ENCODE peak calls at places on chromosomes 11 and 22, in six cellular contexts. J, G, O, H, P and R are unnamed samples.

GRCh38 chr22:22789922-22790845 is 97.4 kb upstream of the IGLL5 start:
- DNase-seq in J (no peak), G (no peak), O (no peak), H (no peak), P (no peak), R (no peak)

GRCh38 chr11:79547256-79547655 is 106.4 kb upstream of the TENM4 start:
- DNase-seq in J (no peak), G (no peak), O (no peak), H (no peak), P (no peak), R (no peak)

GRCh38 chr11:76770642-76771445 is 12.3 kb upstream of the TSKU start:
- DNase-seq in J (peak), G (peak), O (no peak), H (peak), P (peak), R (peak)

GRCh38 chr11:27462543-27462942 is 10.0 kb downstream of the LGR4 start:
- DNase-seq in J (no peak), G (no peak), O (no peak), H (no peak), P (no peak), R (no peak)

GRCh38 chr11:13694115-13694514 is 25.6 kb downstream of the FAR1 start:
- DNase-seq in J (no peak), G (no peak), O (no peak), H (no peak), P (no peak), R (no peak)

GRCh38 chr22:40361100-40361499 is 9.3 kb upstream of the SGSM3 start:
- DNase-seq in J (no peak), G (no peak), O (no peak), H (no peak), P (no peak), R (no peak)

GRCh38 chr22:29071261-29072045 is 1.4 kb upstream of the KREMEN1 start:
- DNase-seq in J (peak), G (peak), O (no peak), H (no peak), P (peak), R (peak)

GRCh38 chr22:23829845-23830372 is 8.9 kb downstream of the DERL3 start:
- DNase-seq in J (peak), G (no peak), O (no peak), H (no peak), P (peak), R (no peak)

GRCh38 chr22:30602049-30602448 is 4.9 kb upstream of the TCN2 start:
- DNase-seq in J (no peak), G (no peak), O (no peak), H (no peak), P (no peak), R (no peak)

GRCh38 chr11:113464416-113464815 is 10.8 kb downstream of the DRD2 start:
- DNase-seq in J (no peak), G (no peak), O (no peak), H (no peak), P (no peak), R (no peak)

GRCh38 chr11:66845876-66846212 is 2.6 kb downstream of the RCE1 start:
- DNase-seq in J (peak), G (no peak), O (no peak), H (no peak), P (peak), R (no peak)

GRCh38 chr22:28783786-28784671 is 11.5 kb downstream of the CCDC117 start:
- DNase-seq in J (no peak), G (no peak), O (no peak), H (no peak), P (no peak), R (no peak)

GRCh38 chr11:8224161-8224591 is 39.5 kb downstream of the LMO1 start:
- DNase-seq in J (no peak), G (no peak), O (no peak), H (no peak), P (no peak), R (peak)

GRCh38 chr11:125465254-125465653 is 30.8 kb downstream of the FEZ1 start:
- DNase-seq in J (no peak), G (no peak), O (no peak), H (no peak), P (no peak), R (no peak)

GRCh38 chr11:36034572-36035331 is 90.9 kb downstream of the LDLRAD3 start:
- DNase-seq in J (no peak), G (no peak), O (no peak), H (no peak), P (no peak), R (no peak)

GRCh38 chr11:10454902-10455631 is at the start of gene AMPD3:
- DNase-seq in J (peak), G (no peak), O (peak), H (no peak), P (no peak), R (peak)

GRCh38 chr22:28180804-28181203 is 261.7 kb upstream of the PITPNB start:
- DNase-seq in J (no peak), G (no peak), O (no peak), H (no peak), P (no peak), R (no peak)

GRCh38 chr22:24432059-24432853 is 4.9 kb downstream of the ADORA2A start:
- DNase-seq in J (peak), G (peak), O (peak), H (no peak), P (peak), R (peak)

GRCh38 chr11:17734986-17735822 is 623 bp downstream of the KCNC1 start:
- DNase-seq in J (peak), G (peak), O (peak), H (peak), P (peak), R (peak)

GRCh38 chr11:7983832-7984590 is 3.1 kb upstream of the EIF3F start:
- DNase-seq in J (no peak), G (no peak), O (no peak), H (no peak), P (no peak), R (no peak)

GRCh38 chr11:33177676-33178336 is 16.5 kb upstream of the CSTF3 start:
- DNase-seq in J (no peak), G (no peak), O (no peak), H (no peak), P (no peak), R (no peak)

GRCh38 chr11:67278135-67278938 is 10.8 kb upstream of the ANKRD13D start:
- DNase-seq in J (peak), G (no peak), O (no peak), H (no peak), P (peak), R (no peak)

GRCh38 chr11:17805873-17806272 is 71.3 kb downstream of the KCNC1 start:
- DNase-seq in J (no peak), G (no peak), O (no peak), H (no peak), P (no peak), R (no peak)

GRCh38 chr11:1393038-1393710 is 3.4 kb downstream of the BRSK2 start:
- DNase-seq in J (no peak), G (no peak), O (no peak), H (no peak), P (no peak), R (no peak)

GRCh38 chr22:23226497-23226850 is 46.2 kb downstream of the BCR start:
- DNase-seq in J (no peak), G (no peak), O (no peak), H (no peak), P (no peak), R (no peak)

GRCh38 chr22:32308191-32308590 is 49.5 kb upstream of the RFPL3 start:
- DNase-seq in J (no peak), G (no peak), O (no peak), H (no peak), P (no peak), R (no peak)

GRCh38 chr11:100556781-100557180 is 130.3 kb upstream of the ARHGAP42 start:
- DNase-seq in J (no peak), G (no peak), O (no peak), H (no peak), P (no peak), R (no peak)

GRCh38 chr11:73889019-73889418 is 12.2 kb downstream of the PAAF1 start:
- DNase-seq in J (no peak), G (no peak), O (no peak), H (no peak), P (no peak), R (no peak)

GRCh38 chr22:49712195-49712791 is 115.4 kb downstream of the BRD1 start:
- DNase-seq in J (no peak), G (no peak), O (peak), H (no peak), P (no peak), R (no peak)

GRCh38 chr11:121899534-121899933 is 216.5 kb downstream of the BLID start:
- DNase-seq in J (no peak), G (no peak), O (no peak), H (no peak), P (no peak), R (no peak)

GRCh38 chr11:75174781-75175370 is 24.0 kb downstream of the SLCO2B1 start:
- DNase-seq in J (peak), G (peak), O (no peak), H (peak), P (no peak), R (no peak)

GRCh38 chr11:96781082-96781481 is 391.3 kb downstream of the JRKL start:
- DNase-seq in J (no peak), G (no peak), O (no peak), H (no peak), P (no peak), R (no peak)

GRCh38 chr11:123504401-123504800 is 74.3 kb downstream of the GRAMD1B start:
- DNase-seq in J (no peak), G (no peak), O (no peak), H (no peak), P (no peak), R (no peak)

GRCh38 chr11:20355221-20356219 is 8.0 kb upstream of the HTATIP2 start:
- DNase-seq in J (no peak), G (no peak), O (peak), H (no peak), P (no peak), R (peak)

GRCh38 chr11:16363709-16364108 is 7.4 kb upstream of the SOX6 start:
- DNase-seq in J (no peak), G (no peak), O (no peak), H (no peak), P (no peak), R (no peak)

DNA sequence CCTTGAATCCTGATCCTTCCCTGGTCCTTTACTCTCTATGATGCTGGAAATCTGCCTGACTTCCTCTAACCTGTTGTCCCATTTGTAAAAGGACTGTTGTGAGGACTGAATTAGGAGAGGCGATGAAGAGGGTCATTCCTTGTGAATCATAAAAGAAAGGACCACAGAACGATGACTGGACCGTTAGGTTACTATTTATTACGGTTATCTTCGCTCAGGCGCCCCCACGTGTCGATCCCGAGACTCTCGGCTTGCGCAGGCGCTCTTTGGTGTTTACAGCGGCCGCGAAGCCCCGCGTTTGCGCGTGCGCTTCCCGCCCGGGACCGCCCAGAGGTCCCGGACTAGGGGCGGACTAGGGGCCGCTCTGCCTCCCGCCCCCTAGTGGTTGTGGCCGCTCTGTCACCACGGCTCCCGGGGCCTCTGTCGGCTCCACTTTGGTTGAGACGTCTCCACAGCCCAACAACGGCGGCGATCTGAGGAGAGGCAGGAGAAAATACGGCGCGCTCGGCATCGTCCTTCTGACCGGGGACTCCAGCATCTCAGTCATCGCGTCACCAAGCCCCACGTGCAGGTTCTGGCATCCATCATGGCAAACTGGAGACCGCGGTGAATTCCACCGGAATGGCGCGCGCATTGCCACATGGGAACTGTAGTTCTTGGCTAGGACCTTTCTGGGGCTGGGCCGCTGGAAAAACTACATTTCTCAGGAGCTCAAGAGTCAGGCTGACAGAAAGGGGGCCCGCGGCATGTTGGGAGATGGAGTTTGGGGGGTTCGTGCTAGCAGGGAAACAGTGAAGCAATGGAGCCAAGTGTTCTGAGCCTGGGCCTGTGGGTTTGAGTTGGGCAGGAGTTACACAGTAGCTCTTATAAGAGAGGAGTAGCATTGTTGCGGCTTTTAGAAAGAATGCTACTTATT is at the start of gene STARD10:
- DNase-seq in J (peak), G (peak), O (peak), H (peak), P (peak), R (peak)
- TF ChIP-seq EP300 in J (no peak), G (peak), O (peak), H (peak), P (no peak), R (no peak)

GRCh38 chr11:85809881-85810280 is 1.1 kb downstream of the SYTL2 start:
- DNase-seq in J (no peak), G (no peak), O (peak), H (no peak), P (no peak), R (peak)

GRCh38 chr11:85809191-85809590 is 1.8 kb downstream of the SYTL2 start:
- DNase-seq in J (no peak), G (no peak), O (no peak), H (no peak), P (no peak), R (no peak)

GRCh38 chr11:85811624-85812023 is 683 bp upstream of the SYTL2 start:
- DNase-seq in J (no peak), G (no peak), O (no peak), H (no peak), P (no peak), R (no peak)

GRCh38 chr11:85810521-85810870 is 445 bp downstream of the SYTL2 start:
- DNase-seq in J (no peak), G (no peak), O (no peak), H (no peak), P (no peak), R (no peak)

DNA sequence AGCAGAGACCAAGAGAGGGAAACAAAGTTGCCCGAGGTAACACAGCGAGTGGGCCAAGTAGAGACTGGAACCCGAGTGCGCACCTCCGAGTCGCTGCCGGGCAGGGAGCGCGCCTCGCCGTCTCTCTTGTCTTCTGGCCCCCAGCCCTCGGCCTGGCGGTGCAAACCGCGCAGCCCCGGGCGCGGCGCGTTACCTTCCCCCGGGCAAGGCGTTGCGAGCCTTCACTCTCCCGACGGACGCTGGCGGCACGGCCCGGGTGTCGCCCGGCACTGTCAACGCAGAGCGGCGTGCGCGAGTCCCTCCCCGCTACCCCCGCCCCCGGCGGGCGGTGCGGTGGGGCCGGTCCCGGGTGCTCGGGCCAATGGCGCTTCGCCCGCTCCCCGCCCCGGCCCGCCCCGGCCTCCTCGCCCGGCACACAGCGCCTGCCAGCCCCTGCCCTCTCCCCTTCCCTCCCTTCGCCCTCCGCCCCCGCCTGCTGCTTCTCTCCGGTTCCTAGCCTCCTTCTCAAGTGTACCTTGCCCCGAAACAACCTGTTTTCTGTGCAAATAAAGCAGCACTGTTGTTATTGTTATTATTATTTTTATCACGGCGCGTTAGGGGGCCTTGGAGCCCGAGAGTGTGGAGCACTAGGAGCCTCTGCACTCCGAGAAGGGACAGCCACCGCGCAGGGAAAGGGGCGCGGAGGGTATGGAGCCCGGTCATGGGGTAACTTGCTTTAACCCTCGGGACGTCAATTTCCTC is at the start of gene SYTL2:
- DNase-seq in J (peak), G (peak), O (peak), H (peak), P (peak), R (peak)
- TF ChIP-seq POLR2A in J (peak), G (peak), O (no peak), H (no peak), P (peak), R (peak)

DNA sequence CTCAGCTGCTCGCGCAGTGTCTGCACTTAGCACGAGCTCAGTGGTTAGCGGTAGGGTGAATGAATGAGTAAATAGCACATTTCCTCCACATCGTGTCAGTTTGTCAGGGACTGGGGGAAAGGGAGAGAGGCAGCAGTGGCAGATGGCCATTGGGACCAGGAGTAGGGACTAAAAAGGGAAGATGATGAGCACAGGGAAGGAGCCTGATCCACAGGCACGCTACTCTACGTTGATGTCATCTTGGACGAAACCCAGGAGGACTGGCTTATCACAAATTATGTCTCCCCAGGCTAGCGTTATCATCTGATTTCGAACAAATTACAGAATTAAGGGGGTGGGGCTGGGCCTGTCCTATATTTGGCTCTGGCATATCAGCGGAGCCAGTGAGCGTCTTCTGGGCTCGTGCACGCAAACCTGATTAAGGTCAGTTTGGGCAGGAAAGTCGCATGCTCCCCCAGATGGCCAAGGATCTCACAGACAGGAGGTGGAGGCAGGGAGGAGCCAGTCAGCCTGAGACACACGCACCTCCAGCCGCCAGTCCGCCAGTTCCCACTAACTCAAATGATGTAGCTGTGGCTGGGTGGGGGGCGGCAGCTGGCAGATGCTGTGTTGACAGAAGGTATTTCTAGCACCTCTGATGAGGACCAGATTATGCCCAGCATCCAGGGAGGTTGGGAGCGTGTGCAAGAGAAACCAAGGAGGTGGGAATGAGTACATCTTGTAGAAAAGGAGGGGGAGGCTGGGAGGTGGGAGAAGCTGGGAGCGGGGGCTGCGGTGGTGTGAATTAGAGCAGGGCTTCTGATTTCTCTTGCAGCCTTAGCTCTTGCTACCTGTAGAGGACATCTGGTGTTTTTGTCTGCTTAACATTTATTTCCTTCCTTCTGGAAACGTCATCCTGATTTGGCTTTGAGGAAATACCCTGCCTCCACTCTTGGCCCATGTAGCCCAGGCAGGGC is 97.3 kb upstream of the PRDM11 start:
- DNase-seq in J (no peak), G (no peak), O (no peak), H (peak), P (no peak), R (no peak)
- TF ChIP-seq EP300 in J (no peak), G (no peak), O (no peak), H (no peak), P (no peak), R (no peak)

GRCh38 chr11:116812109-116812508 is 11.0 kb downstream of the APOA4 start:
- DNase-seq in J (no peak), G (no peak), O (no peak), H (no peak), P (no peak), R (no peak)

GRCh38 chr11:116807601-116808261 is 15.4 kb downstream of the APOA4 start:
- DNase-seq in J (peak), G (no peak), O (no peak), H (no peak), P (no peak), R (no peak)

GRCh38 chr11:116813170-116813569 is 9.9 kb downstream of the APOA4 start:
- DNase-seq in J (peak), G (no peak), O (no peak), H (no peak), P (no peak), R (no peak)

GRCh38 chr11:116811194-116811593 is 11.9 kb downstream of the APOA4 start:
- DNase-seq in J (no peak), G (no peak), O (no peak), H (no peak), P (no peak), R (no peak)

DNA sequence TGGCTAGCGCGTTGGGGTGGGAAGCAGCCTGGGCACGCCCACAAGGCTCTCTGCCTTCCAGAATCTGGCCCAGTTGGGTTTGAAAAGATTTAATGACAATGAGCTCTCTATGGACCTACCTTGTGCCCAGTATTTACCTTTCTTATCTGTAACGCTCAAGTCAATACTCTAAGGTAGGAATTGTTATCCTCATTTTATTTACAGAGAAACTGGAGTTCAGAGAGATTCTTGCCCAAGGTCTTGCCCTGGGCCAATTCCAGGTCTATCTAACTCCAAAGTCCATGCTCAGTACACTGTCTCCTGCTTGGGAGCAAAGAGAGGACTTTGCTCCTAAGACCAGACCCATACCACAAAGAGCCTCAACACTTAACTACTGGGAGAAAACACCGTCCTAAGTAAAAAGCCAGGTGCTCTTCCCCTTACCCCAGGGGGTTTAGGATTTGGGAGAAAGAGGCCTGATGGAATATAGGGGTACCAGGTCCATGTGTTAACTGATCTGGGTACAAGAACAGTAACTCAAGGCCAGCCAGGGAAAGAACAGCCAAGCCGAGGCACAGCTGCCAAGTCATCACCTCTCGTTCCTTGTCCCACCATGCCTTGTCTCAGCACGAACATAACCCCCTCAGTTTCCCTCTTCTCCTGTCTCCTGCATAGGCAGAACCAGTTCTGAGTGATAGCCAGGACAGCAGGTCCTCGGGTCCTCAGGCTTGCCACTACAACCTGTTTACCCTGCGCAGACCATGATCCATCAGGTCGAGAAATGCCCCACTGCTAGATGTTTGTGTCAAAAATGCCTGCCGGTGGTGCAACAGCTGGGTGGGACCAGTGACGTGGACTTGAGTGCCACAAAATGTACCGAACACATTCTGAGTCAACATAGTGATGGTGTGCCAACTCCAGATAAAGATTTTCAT is 14.6 kb downstream of the APOA4 start:
- DNase-seq in J (peak), G (no peak), O (no peak), H (no peak), P (no peak), R (peak)
- TF ChIP-seq POLR2A in J (no peak), G (no peak), O (no peak), H (no peak), P (no peak), R (no peak)